ENCODE peak calls at places on chromosome 6, in four cellular contexts. N is GM13977, F is GDM1, C is GM23338. R is an unnamed sample.

GRCh38 chr6:56356431-56356830 is 109.1 kb upstream of the COL21A1 start:
- DNase-seq in N (no peak), F (no peak), C (peak; percentile 21), R (no peak)

GRCh38 chr6:150252714-150253444 is 110.0 kb downstream of the PPP1R14C start:
- DNase-seq in N (peak; percentile 24), F (no peak), C (no peak), R (no peak)

GRCh38 chr6:45494734-45495133 is 117.0 kb upstream of the SUPT3H start:
- DNase-seq in N (no peak), F (no peak), C (no peak), R (no peak)

GRCh38 chr6:72954736-72955135 is 270.6 kb downstream of the KHDC1L start:
- DNase-seq in N (no peak), F (no peak), C (no peak), R (no peak)

GRCh38 chr6:105985816-105986632 is 100.1 kb upstream of the PRDM1 start:
- DNase-seq in N (no peak), F (no peak), C (peak; percentile 73), R (peak; percentile 14)

GRCh38 chr6:137581019-137581707 is 87.0 kb upstream of the OLIG3 start:
- DNase-seq in N (no peak), F (no peak), C (no peak), R (no peak)

GRCh38 chr6:121849477-121849876 is 414.0 kb downstream of the GJA1 start:
- DNase-seq in N (peak; percentile 30), F (peak; percentile 73), C (peak; percentile 97), R (peak; percentile 60)

GRCh38 chr6:46651006-46651405 is 1.6 kb downstream of the CYP39A1 start:
- DNase-seq in N (no peak), F (no peak), C (no peak), R (no peak)

GRCh38 chr6:150331344-150331743 is 37.5 kb upstream of the IYD start:
- DNase-seq in N (no peak), F (no peak), C (no peak), R (no peak)

GRCh38 chr6:90219168-90219985 is 77.3 kb downstream of the BACH2 start:
- DNase-seq in N (no peak), F (no peak), C (peak; percentile 15), R (peak; percentile 56)

GRCh38 chr6:71737953-71738352 is 148.4 kb upstream of the RIMS1 start:
- DNase-seq in N (no peak), F (no peak), C (no peak), R (no peak)

GRCh38 chr6:57063847-57064246 is 17.4 kb downstream of the KIAA1586 start:
- DNase-seq in N (no peak), F (no peak), C (no peak), R (no peak)

GRCh38 chr6:167811040-167811439 is 15.7 kb upstream of the AFDN start:
- DNase-seq in N (no peak), F (no peak), C (no peak), R (no peak)

GRCh38 chr6:154754152-154754551 is 20.9 kb downstream of the SCAF8 start:
- DNase-seq in N (no peak), F (no peak), C (no peak), R (no peak)

GRCh38 chr6:90295854-90296345 is 743 bp downstream of the BACH2 start:
- DNase-seq in N (peak; percentile 50), F (no peak), C (peak; percentile 69), R (peak; percentile 44)

GRCh38 chr6:14079433-14079832 is 38.1 kb upstream of the CD83 start:
- DNase-seq in N (no peak), F (no peak), C (no peak), R (no peak)

GRCh38 chr6:105669232-105669631 is 266.4 kb upstream of the PREP start:
- DNase-seq in N (no peak), F (no peak), C (peak; percentile 7), R (no peak)

GRCh38 chr6:135440087-135440792 is 57.3 kb downstream of the AHI1 start:
- DNase-seq in N (peak; percentile 15), F (no peak), C (no peak), R (no peak)

GRCh38 chr6:21023210-21023609 is 489.0 kb downstream of the CDKAL1 start:
- DNase-seq in N (no peak), F (no peak), C (no peak), R (no peak)

GRCh38 chr6:15929685-15930084 is 199.2 kb upstream of the MYLIP start:
- DNase-seq in N (no peak), F (no peak), C (no peak), R (no peak)

GRCh38 chr6:155481215-155481614 is 25.6 kb upstream of the NOX3 start:
- DNase-seq in N (no peak), F (no peak), C (no peak), R (no peak)

GRCh38 chr6:22737331-22737730 is 168.0 kb downstream of the HDGFL1 start:
- DNase-seq in N (no peak), F (peak; percentile 1), C (peak; percentile 86), R (peak; percentile 64)

GRCh38 chr6:15770347-15771143 is 107.7 kb upstream of the DTNBP1 start:
- DNase-seq in N (peak; percentile 45), F (no peak), C (no peak), R (no peak)

GRCh38 chr6:170074435-170074834 is 216.4 kb downstream of the DLL1 start:
- DNase-seq in N (no peak), F (no peak), C (no peak), R (no peak)

GRCh38 chr6:138600726-138601125 is 101.4 kb upstream of the NHSL1 start:
- DNase-seq in N (no peak), F (no peak), C (no peak), R (no peak)